ENCODE peak calls at places on chromosomes 1 and 21, in six cellular contexts. I, O, C, X, R and Z are unnamed samples.

GRCh38 chr1:158564608-158565007 is 5.8 kb downstream of the OR6P1 start:
- DNase-seq in I (no peak), O (no peak), C (no peak), X (no peak), R (no peak), Z (no peak)

GRCh38 chr1:57272601-57273000 is 151.3 kb downstream of the DAB1 start:
- DNase-seq in I (no peak), O (no peak), C (no peak), X (no peak), R (no peak), Z (no peak)

GRCh38 chr1:234001817-234002216 is 97.3 kb downstream of the SLC35F3 start:
- DNase-seq in I (peak; percentile 76), O (no peak), C (peak; percentile 69), X (no peak), R (no peak), Z (peak; percentile 79)

GRCh38 chr1:10903826-10904225 is 107.4 kb upstream of the CASZ1 start:
- DNase-seq in I (no peak), O (no peak), C (no peak), X (no peak), R (no peak), Z (no peak)

GRCh38 chr1:164771568-164772350 is 212.8 kb downstream of the PBX1 start:
- DNase-seq in I (peak; percentile 69), O (peak; percentile 78), C (peak; percentile 90), X (peak; percentile 74), R (peak; percentile 90), Z (peak; percentile 92)

GRCh38 chr1:39103321-39104157 is 77.4 kb downstream of the NDUFS5 start:
- DNase-seq in I (peak; percentile 95), O (peak; percentile 88), C (peak; percentile 85), X (no peak), R (peak; percentile 87), Z (peak; percentile 98)

GRCh38 chr1:3733603-3734591 is 18.4 kb upstream of the CCDC27 start:
- DNase-seq in I (no peak), O (no peak), C (no peak), X (no peak), R (no peak), Z (peak; percentile 20)

GRCh38 chr1:32172621-32173245 is 6.7 kb upstream of the TXLNA start:
- DNase-seq in I (peak; percentile 54), O (no peak), C (peak; percentile 31), X (no peak), R (no peak), Z (peak; percentile 72)

GRCh38 chr1:172951728-172952365 is 98.9 kb downstream of the TNFSF18 start:
- DNase-seq in I (peak; percentile 91), O (peak; percentile 85), C (peak; percentile 65), X (no peak), R (peak; percentile 55), Z (peak; percentile 94)

GRCh38 chr1:23452011-23452411 is 27.5 kb upstream of the TCEA3 start:
- DNase-seq in I (peak; percentile 94), O (no peak), C (peak; percentile 96), X (no peak), R (peak; percentile 91), Z (peak; percentile 87)

GRCh38 chr1:204688776-204689175 is 3.2 kb upstream of the LRRN2 start:
- DNase-seq in I (no peak), O (no peak), C (no peak), X (no peak), R (no peak), Z (no peak)

GRCh38 chr21:42381347-42381984 is 14.4 kb downstream of the TMPRSS3 start:
- DNase-seq in I (peak; percentile 48), O (peak; percentile 39), C (peak; percentile 77), X (no peak), R (peak; percentile 47), Z (peak; percentile 63)

GRCh38 chr1:110338200-110339039 is 757 bp upstream of the RBM15 start:
- DNase-seq in I (peak; percentile 100), O (no peak), C (peak; percentile 100), X (peak; percentile 95), R (peak; percentile 100), Z (no peak)

GRCh38 chr1:212293579-212293978 is 8.4 kb downstream of the PPP2R5A start:
- DNase-seq in I (no peak), O (peak; percentile 42), C (no peak), X (no peak), R (no peak), Z (no peak)

GRCh38 chr1:101465941-101466340 is 229.1 kb downstream of the S1PR1 start:
- DNase-seq in I (no peak), O (no peak), C (no peak), X (no peak), R (no peak), Z (no peak)

GRCh38 chr1:7674972-7675371 is 96.1 kb upstream of the VAMP3 start:
- DNase-seq in I (no peak), O (no peak), C (no peak), X (no peak), R (no peak), Z (no peak)

GRCh38 chr21:44425895-44426662 is 29.2 kb upstream of the LRRC3 start:
- DNase-seq in I (no peak), O (no peak), C (no peak), X (no peak), R (no peak), Z (no peak)

GRCh38 chr21:44868707-44869106 is 4.8 kb downstream of the PTTG1IP start:
- DNase-seq in I (no peak), O (no peak), C (no peak), X (no peak), R (no peak), Z (no peak)

GRCh38 chr1:232669981-232670763 is 40.2 kb upstream of the SIPA1L2 start:
- DNase-seq in I (no peak), O (no peak), C (no peak), X (no peak), R (peak; percentile 43), Z (peak; percentile 74)

GRCh38 chr1:1433804-1434130 is 1.7 kb upstream of the VWA1 start:
- DNase-seq in I (peak; percentile 21), O (peak; percentile 83), C (peak; percentile 75), X (peak; percentile 56), R (peak; percentile 68), Z (peak; percentile 58)

GRCh38 chr1:151918156-151918555 is 8.8 kb upstream of the THEM4 start:
- DNase-seq in I (no peak), O (no peak), C (no peak), X (no peak), R (no peak), Z (no peak)

GRCh38 chr1:151914076-151914475 is 4.8 kb upstream of the THEM4 start:
- DNase-seq in I (no peak), O (no peak), C (no peak), X (no peak), R (no peak), Z (no peak)

GRCh38 chr1:151916959-151917358 is 7.6 kb upstream of the THEM4 start:
- DNase-seq in I (no peak), O (no peak), C (no peak), X (no peak), R (no peak), Z (no peak)

GRCh38 chr1:151912973-151913372 is 3.7 kb upstream of the THEM4 start:
- DNase-seq in I (no peak), O (no peak), C (no peak), X (no peak), R (no peak), Z (no peak)

DNA sequence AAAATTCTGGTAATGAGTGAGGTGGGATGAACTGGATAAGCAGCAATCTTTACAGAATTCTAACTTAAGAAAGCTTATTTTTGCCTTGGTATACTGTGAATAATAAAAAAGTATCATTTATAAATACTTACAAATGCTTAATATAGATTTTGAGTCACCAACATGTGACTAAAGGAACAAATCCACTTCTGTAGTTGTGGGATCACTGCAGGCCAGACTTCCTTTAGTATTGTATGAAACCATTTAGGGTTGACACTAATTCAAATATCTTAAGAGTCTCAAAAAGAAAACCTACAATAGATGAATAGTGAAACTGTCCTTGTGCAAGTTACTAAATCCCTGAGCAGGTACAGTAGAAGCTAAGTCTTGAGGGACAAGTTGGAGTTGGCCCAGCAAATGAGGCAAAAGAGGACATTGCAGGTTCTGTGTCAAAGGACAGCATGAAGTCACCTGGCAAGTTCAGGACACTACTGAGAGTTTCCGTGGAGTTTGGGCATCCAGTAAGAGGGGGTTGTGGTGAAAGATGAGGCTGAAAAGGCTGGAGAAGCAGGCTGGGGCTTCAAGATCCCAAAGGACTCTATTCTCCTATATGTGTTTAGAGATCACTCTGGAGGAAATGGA is 5.9 kb upstream of the THEM4 start:
- DNase-seq in I (no peak), O (no peak), C (no peak), X (no peak), R (peak; percentile 55), Z (no peak)
- H3K36me3 ChIP-seq in I (no peaks in the 10 kb centered on the region), O (no peaks in the 10 kb centered on the region), C (no peaks in the 10 kb centered on the region), X (no peaks in the 10 kb centered on the region), R (no peaks in the 10 kb centered on the region), Z (no peaks in the 10 kb centered on the region)

DNA sequence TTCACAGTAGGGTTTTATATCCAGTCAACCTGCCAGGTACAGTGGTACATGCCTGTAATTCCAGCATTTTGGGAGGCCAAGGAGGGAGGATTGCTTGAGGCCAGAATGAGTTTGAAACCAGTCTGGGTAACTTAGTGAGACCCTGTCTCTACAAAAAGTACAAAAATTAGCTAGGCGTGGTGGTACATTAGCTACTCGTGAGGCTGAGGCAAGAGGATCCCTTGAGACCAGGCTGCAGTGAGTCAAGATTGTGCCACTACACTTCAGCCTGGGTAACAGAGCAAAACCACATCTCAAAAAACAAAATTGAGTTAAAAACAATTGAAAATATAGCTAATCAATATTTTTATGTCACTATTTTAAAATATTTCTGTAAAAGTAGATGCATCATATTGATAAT is 33.2 kb downstream of the DDI2 start:
- DNase-seq in I (no peak), O (no peak), C (no peak), X (no peak), R (no peak), Z (no peak)
- H3K36me3 ChIP-seq in I (peaks cover 33% of the 10 kb centered on the region), O (peaks cover 84% of the 10 kb centered on the region), C (peaks cover 20% of the 10 kb centered on the region), X (no peaks in the 10 kb centered on the region), R (peaks cover 11% of the 10 kb centered on the region), Z (peaks cover 19% of the 10 kb centered on the region)

GRCh38 chr1:181140891-181141290 is 52.4 kb downstream of the IER5 start:
- DNase-seq in I (no peak), O (no peak), C (no peak), X (no peak), R (no peak), Z (no peak)

GRCh38 chr1:181141431-181141910 is 53.0 kb downstream of the IER5 start:
- DNase-seq in I (peak; percentile 74), O (peak; percentile 72), C (peak; percentile 76), X (peak; percentile 35), R (peak; percentile 88), Z (peak; percentile 93)

GRCh38 chr1:181139631-181140051 is 51.1 kb downstream of the IER5 start:
- DNase-seq in I (peak; percentile 78), O (peak; percentile 42), C (peak; percentile 86), X (no peak), R (peak; percentile 93), Z (peak; percentile 87)

GRCh38 chr1:181142096-181143043 is 53.9 kb downstream of the IER5 start:
- DNase-seq in I (peak; percentile 84), O (peak; percentile 82), C (peak; percentile 88), X (peak; percentile 94), R (peak; percentile 84), Z (peak; percentile 73)

GRCh38 chr1:181140398-181140797 is 51.9 kb downstream of the IER5 start:
- DNase-seq in I (peak; percentile 36), O (no peak), C (peak; percentile 52), X (no peak), R (no peak), Z (peak; percentile 53)
- H3K36me3 ChIP-seq in I (no peaks in the 10 kb centered on the region), O (no peaks in the 10 kb centered on the region), C (no peaks in the 10 kb centered on the region), X (no peaks in the 10 kb centered on the region), R (no peaks in the 10 kb centered on the region), Z (no peaks in the 10 kb centered on the region)

DNA sequence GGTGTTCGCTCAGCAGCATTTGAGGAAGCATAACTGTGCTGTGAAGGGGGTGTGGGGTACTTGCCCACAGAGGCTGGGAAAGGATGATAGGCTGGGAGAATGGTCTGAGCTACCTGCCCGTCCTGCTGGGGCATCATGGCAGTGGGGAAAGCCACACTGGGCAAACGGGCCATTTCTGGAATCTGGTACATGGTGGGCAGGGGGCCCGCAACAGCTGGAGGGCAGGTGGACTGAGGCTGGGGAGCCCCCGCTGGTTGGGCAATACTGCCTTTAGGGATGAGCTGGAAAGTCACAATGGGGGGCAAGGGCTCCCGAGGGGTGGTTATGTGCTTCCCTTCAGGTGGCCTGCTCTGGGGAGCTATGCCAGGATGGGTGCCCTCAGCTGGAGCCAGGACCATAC is 19.2 kb upstream of the ADAM30 start:
- DNase-seq in I (no peak), O (no peak), C (no peak), X (no peak), R (no peak), Z (no peak)
- H3K36me3 ChIP-seq in I (peaks cover 52% of the 10 kb centered on the region), O (peaks cover 100% of the 10 kb centered on the region), C (peaks cover 39% of the 10 kb centered on the region), X (no peaks in the 10 kb centered on the region), R (peaks cover 43% of the 10 kb centered on the region), Z (peaks cover 29% of the 10 kb centered on the region)